ENCODE peak calls at places on chromosomes 2 and 18, in five cellular contexts. U, W, Y, X and V are unnamed samples.

GRCh38 chr18:25223899-25224607 is 127.9 kb downstream of the ZNF521 start:
- DNase-seq in U (no peak), W (no peak), Y (no peak), X (no peak), V (no peak)

GRCh38 chr2:240565267-240566202 is 2.7 kb upstream of the RNPEPL1 start:
- DNase-seq in U (peak), W (peak), Y (peak), X (no peak), V (peak)

GRCh38 chr2:203551653-203552250 is 16.7 kb upstream of the RAPH1 start:
- DNase-seq in U (no peak), W (peak), Y (peak), X (peak), V (no peak)

GRCh38 chr2:53424902-53425301 is 342.7 kb upstream of the CHAC2 start:
- DNase-seq in U (no peak), W (no peak), Y (no peak), X (no peak), V (no peak)

GRCh38 chr18:79547413-79548076 is 132.1 kb upstream of the CTDP1 start:
- DNase-seq in U (peak), W (no peak), Y (no peak), X (no peak), V (no peak)

GRCh38 chr2:223563462-223563861 is 38.7 kb downstream of the SCG2 start:
- DNase-seq in U (no peak), W (peak), Y (peak), X (peak), V (peak)

GRCh38 chr2:231181848-231182247 is 16.6 kb upstream of the ARMC9 start:
- DNase-seq in U (no peak), W (peak), Y (peak), X (no peak), V (no peak)

GRCh38 chr18:48052291-48052840 is 121.9 kb upstream of the SMAD2 start:
- DNase-seq in U (no peak), W (no peak), Y (no peak), X (no peak), V (no peak)

GRCh38 chr2:60811491-60812370 is 55.7 kb downstream of the PAPOLG start:
- DNase-seq in U (no peak), W (no peak), Y (no peak), X (no peak), V (no peak)

GRCh38 chr2:72150961-72151356 is 3.3 kb upstream of the CYP26B1 start:
- DNase-seq in U (no peak), W (no peak), Y (no peak), X (no peak), V (no peak)

GRCh38 chr2:220585241-220585640 is 957.8 kb downstream of the SLC4A3 start:
- DNase-seq in U (no peak), W (no peak), Y (no peak), X (no peak), V (no peak)

GRCh38 chr2:172580544-172580943 is 24.7 kb downstream of the PDK1 start:
- DNase-seq in U (no peak), W (no peak), Y (no peak), X (no peak), V (no peak)

GRCh38 chr18:12652861-12653401 is 5.0 kb downstream of the SPIRE1 start:
- DNase-seq in U (no peak), W (peak), Y (peak), X (no peak), V (no peak)

GRCh38 chr2:169584005-169584877 is at the start of gene PPIG:
- DNase-seq in U (peak), W (peak), Y (peak), X (peak), V (peak)

GRCh38 chr2:169583494-169583893 is 657 bp upstream of the PPIG start:
- DNase-seq in U (no peak), W (no peak), Y (no peak), X (no peak), V (no peak)

GRCh38 chr2:169590804-169591203 is 6.7 kb downstream of the PPIG start:
- DNase-seq in U (no peak), W (no peak), Y (no peak), X (no peak), V (no peak)

GRCh38 chr2:169585673-169586072 is 1.5 kb downstream of the PPIG start:
- DNase-seq in U (no peak), W (no peak), Y (no peak), X (no peak), V (no peak)
- H3K27ac ChIP-seq in U (no peak), W (no peak), Y (no peak), X (no peak), V (no peak)

DNA sequence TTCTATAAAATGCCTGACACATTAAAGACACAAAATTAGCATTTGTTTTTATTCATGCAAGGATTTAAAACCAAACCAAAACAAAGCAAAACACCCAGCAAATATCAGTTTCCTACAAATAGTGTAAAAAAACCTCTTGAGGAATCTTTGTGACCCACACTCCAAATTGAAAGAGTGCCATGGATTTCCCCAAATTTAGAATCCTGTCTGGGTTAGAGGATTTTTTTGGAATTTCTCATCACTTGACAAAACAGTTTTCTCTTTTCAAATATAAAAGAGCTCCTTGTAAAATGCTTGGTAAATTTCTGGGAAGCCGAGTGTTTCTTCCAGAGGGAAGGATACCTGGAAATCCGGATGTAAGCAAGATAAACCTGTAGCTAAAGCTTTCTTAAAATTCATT is 1.7 kb upstream of the FN1 start:
- DNase-seq in U (no peak), W (no peak), Y (no peak), X (no peak), V (no peak)
- H2AFZ ChIP-seq in U (no peak), W (no peak), Y (peak), X (peak), V (no peak)

GRCh38 chr2:85601771-85602475 is 575 bp downstream of the TMEM150A start:
- DNase-seq in U (peak), W (peak), Y (peak), X (peak), V (no peak)

GRCh38 chr2:85600235-85600575 is 2.3 kb downstream of the TMEM150A start:
- DNase-seq in U (no peak), W (no peak), Y (no peak), X (no peak), V (no peak)

GRCh38 chr2:85599468-85600234 is 2.8 kb downstream of the TMEM150A start:
- DNase-seq in U (no peak), W (no peak), Y (no peak), X (no peak), V (no peak)

GRCh38 chr2:85602476-85603234 is at the start of gene TMEM150A:
- DNase-seq in U (peak), W (peak), Y (peak), X (peak), V (peak)

GRCh38 chr2:85600951-85601770 is 1.3 kb downstream of the TMEM150A start:
- DNase-seq in U (no peak), W (no peak), Y (no peak), X (no peak), V (no peak)
- H3K27ac ChIP-seq in U (no peak), W (no peak), Y (no peak), X (no peak), V (no peak)

GRCh38 chr2:57907411-57907810 is 139.2 kb upstream of the VRK2 start:
- DNase-seq in U (no peak), W (no peak), Y (no peak), X (no peak), V (no peak)
- H2AFZ ChIP-seq in U (no peak), W (no peak), Y (peak), X (no peak), V (peak)

GRCh38 chr2:237295889-237296480 is 118.0 kb downstream of the COL6A3 start:
- DNase-seq in U (no peak), W (no peak), Y (no peak), X (no peak), V (no peak)
- H3K27ac ChIP-seq in U (no peak), W (peak), Y (no peak), X (no peak), V (no peak)